ENCODE peak calls at places on chromosomes 7 and 10, in five cellular contexts. E, S, J, T and W are unnamed samples.

GRCh38 chr7:3244241-3244814 is 56.7 kb upstream of the SDK1 start:
- DNase-seq in E (peak), S (no peak), J (peak), T (peak), W (peak)

GRCh38 chr7:115941703-115942268 is 88.8 kb downstream of the TFEC start:
- DNase-seq in E (no peak), S (no peak), J (peak), T (no peak), W (no peak)

GRCh38 chr10:48234295-48234694 is 40.2 kb downstream of the FRMPD2 start:
- DNase-seq in E (no peak), S (no peak), J (no peak), T (no peak), W (no peak)

GRCh38 chr7:43669286-43670081 is 59.8 kb downstream of the COA1 start:
- DNase-seq in E (no peak), S (no peak), J (peak), T (no peak), W (no peak)

GRCh38 chr10:125662616-125663015 is 20.3 kb downstream of the TEX36 start:
- DNase-seq in E (no peak), S (no peak), J (no peak), T (no peak), W (peak)

GRCh38 chr10:4803822-4804221 is 22.2 kb upstream of the AKR1E2 start:
- DNase-seq in E (no peak), S (no peak), J (no peak), T (no peak), W (no peak)

GRCh38 chr10:113127285-113128283 is 177.5 kb downstream of the TCF7L2 start:
- DNase-seq in E (no peak), S (no peak), J (no peak), T (no peak), W (no peak)

GRCh38 chr7:141844256-141844655 is 3.0 kb upstream of the PRSS37 start:
- DNase-seq in E (no peak), S (no peak), J (no peak), T (no peak), W (no peak)

GRCh38 chr7:130021105-130021834 is 29.9 kb downstream of the ZC3HC1 start:
- DNase-seq in E (no peak), S (no peak), J (no peak), T (no peak), W (no peak)

GRCh38 chr7:120370954-120371353 is 98.0 kb downstream of the KCND2 start:
- DNase-seq in E (no peak), S (no peak), J (no peak), T (no peak), W (no peak)

GRCh38 chr10:84205049-84205852 is 10.9 kb downstream of the CDHR1 start:
- DNase-seq in E (peak), S (no peak), J (peak), T (peak), W (peak)

GRCh38 chr7:85095357-85095756 is 91.5 kb downstream of the SEMA3D start:
- DNase-seq in E (no peak), S (no peak), J (no peak), T (no peak), W (no peak)

GRCh38 chr7:82317257-82317721 is 126.3 kb downstream of the CACNA2D1 start:
- DNase-seq in E (no peak), S (no peak), J (no peak), T (no peak), W (no peak)

GRCh38 chr7:150369740-150370501 is 1.3 kb downstream of the REPIN1 start:
- DNase-seq in E (no peak), S (no peak), J (no peak), T (no peak), W (no peak)